ENCODE peak calls at places on chromosomes 4 and X, in nine cellular contexts. One of them, this sample, is unnamed.

GRCh38 chrX:42664706-42665105 is 113.3 kb downstream of the PPP1R2C start:
- DNase-seq in CD8-positive, alpha-beta memory T cell: no peak
- DNase-seq in adrenal gland: no peak
- DNase-seq in effector memory CD8-positive, alpha-beta T cell: no peak
- DNase-seq in CD4-positive, CD25-positive, alpha-beta regulatory T cell: no peak
- DNase-seq in DMS79 treated with DMSO at 0.1 percent for 48 hours: no peak
- DNase-seq in NAMALWA: no peak
- DNase-seq in dorsolateral prefrontal cortex: no peak
- DNase-seq in B cell: no peak
- DNase-seq in this sample: no peak

GRCh38 chr4:46329118-46329976 is 60.6 kb downstream of the GABRA2 start:
- DNase-seq in effector memory CD8-positive, alpha-beta T cell: no peak
- DNase-seq in DMS79 treated with DMSO at 0.1 percent for 48 hours: no peak
- DNase-seq in NAMALWA: peak
- DNase-seq in B cell: no peak
- DNase-seq in dorsolateral prefrontal cortex: peak
- DNase-seq in adrenal gland: peak
- DNase-seq in CD4-positive, CD25-positive, alpha-beta regulatory T cell: no peak
- DNase-seq in CD8-positive, alpha-beta memory T cell: no peak
- DNase-seq in this sample: no peak

GRCh38 chr4:128444544-128445302 is 157.1 kb upstream of the PGRMC2 start:
- DNase-seq in NAMALWA: no peak
- DNase-seq in B cell: no peak
- DNase-seq in dorsolateral prefrontal cortex: no peak
- DNase-seq in CD4-positive, CD25-positive, alpha-beta regulatory T cell: no peak
- DNase-seq in adrenal gland: no peak
- DNase-seq in CD8-positive, alpha-beta memory T cell: no peak
- DNase-seq in DMS79 treated with DMSO at 0.1 percent for 48 hours: no peak
- DNase-seq in effector memory CD8-positive, alpha-beta T cell: no peak
- DNase-seq in this sample: no peak

GRCh38 chrX:44244008-44244407 is 99.5 kb downstream of the EFHC2 start:
- DNase-seq in B cell: no peak
- DNase-seq in adrenal gland: no peak
- DNase-seq in CD8-positive, alpha-beta memory T cell: peak
- DNase-seq in CD4-positive, CD25-positive, alpha-beta regulatory T cell: peak
- DNase-seq in effector memory CD8-positive, alpha-beta T cell: no peak
- DNase-seq in dorsolateral prefrontal cortex: no peak
- DNase-seq in DMS79 treated with DMSO at 0.1 percent for 48 hours: no peak
- DNase-seq in NAMALWA: peak
- DNase-seq in this sample: no peak

GRCh38 chr4:2878346-2878745 is 34.7 kb downstream of the ADD1 start:
- DNase-seq in DMS79 treated with DMSO at 0.1 percent for 48 hours: no peak
- DNase-seq in adrenal gland: no peak
- DNase-seq in B cell: no peak
- DNase-seq in CD4-positive, CD25-positive, alpha-beta regulatory T cell: no peak
- DNase-seq in effector memory CD8-positive, alpha-beta T cell: no peak
- DNase-seq in NAMALWA: no peak
- DNase-seq in dorsolateral prefrontal cortex: no peak
- DNase-seq in CD8-positive, alpha-beta memory T cell: no peak
- DNase-seq in this sample: no peak

GRCh38 chr4:140851032-140851636 is 94.9 kb upstream of the TBC1D9 start:
- DNase-seq in CD4-positive, CD25-positive, alpha-beta regulatory T cell: no peak
- DNase-seq in DMS79 treated with DMSO at 0.1 percent for 48 hours: peak
- DNase-seq in CD8-positive, alpha-beta memory T cell: no peak
- DNase-seq in B cell: peak
- DNase-seq in effector memory CD8-positive, alpha-beta T cell: no peak
- DNase-seq in NAMALWA: peak
- DNase-seq in adrenal gland: peak
- DNase-seq in dorsolateral prefrontal cortex: peak
- DNase-seq in this sample: no peak

GRCh38 chrX:154125356-154126040 is 18.5 kb upstream of the OPN1LW start:
- DNase-seq in CD4-positive, CD25-positive, alpha-beta regulatory T cell: no peak
- DNase-seq in CD8-positive, alpha-beta memory T cell: no peak
- DNase-seq in NAMALWA: no peak
- DNase-seq in DMS79 treated with DMSO at 0.1 percent for 48 hours: no peak
- DNase-seq in B cell: no peak
- DNase-seq in adrenal gland: no peak
- DNase-seq in effector memory CD8-positive, alpha-beta T cell: no peak
- DNase-seq in dorsolateral prefrontal cortex: peak
- DNase-seq in this sample: no peak

GRCh38 chr4:61389640-61390039 is 189.5 kb downstream of the ADGRL3 start:
- DNase-seq in NAMALWA: no peak
- DNase-seq in adrenal gland: no peak
- DNase-seq in CD8-positive, alpha-beta memory T cell: no peak
- DNase-seq in CD4-positive, CD25-positive, alpha-beta regulatory T cell: no peak
- DNase-seq in DMS79 treated with DMSO at 0.1 percent for 48 hours: no peak
- DNase-seq in B cell: no peak
- DNase-seq in dorsolateral prefrontal cortex: no peak
- DNase-seq in effector memory CD8-positive, alpha-beta T cell: no peak
- DNase-seq in this sample: no peak

GRCh38 chr4:76449824-76450223 is 14.8 kb downstream of the SHROOM3 start:
- DNase-seq in effector memory CD8-positive, alpha-beta T cell: no peak
- DNase-seq in adrenal gland: no peak
- DNase-seq in DMS79 treated with DMSO at 0.1 percent for 48 hours: no peak
- DNase-seq in CD4-positive, CD25-positive, alpha-beta regulatory T cell: no peak
- DNase-seq in NAMALWA: no peak
- DNase-seq in dorsolateral prefrontal cortex: no peak
- DNase-seq in B cell: no peak
- DNase-seq in CD8-positive, alpha-beta memory T cell: no peak
- DNase-seq in this sample: no peak

GRCh38 chr4:95190751-95191436 is 357.9 kb downstream of the UNC5C start:
- DNase-seq in NAMALWA: no peak
- DNase-seq in CD4-positive, CD25-positive, alpha-beta regulatory T cell: no peak
- DNase-seq in adrenal gland: no peak
- DNase-seq in dorsolateral prefrontal cortex: peak
- DNase-seq in effector memory CD8-positive, alpha-beta T cell: no peak
- DNase-seq in CD8-positive, alpha-beta memory T cell: no peak
- DNase-seq in B cell: no peak
- DNase-seq in DMS79 treated with DMSO at 0.1 percent for 48 hours: no peak
- DNase-seq in this sample: no peak

GRCh38 chrX:42495139-42495538 is 282.8 kb downstream of the PPP1R2C start:
- DNase-seq in dorsolateral prefrontal cortex: no peak
- DNase-seq in adrenal gland: no peak
- DNase-seq in B cell: no peak
- DNase-seq in CD4-positive, CD25-positive, alpha-beta regulatory T cell: peak
- DNase-seq in NAMALWA: no peak
- DNase-seq in DMS79 treated with DMSO at 0.1 percent for 48 hours: no peak
- DNase-seq in effector memory CD8-positive, alpha-beta T cell: peak
- DNase-seq in CD8-positive, alpha-beta memory T cell: peak
- DNase-seq in this sample: no peak

GRCh38 chr4:80229590-80229989 is 32.3 kb downstream of the PRDM8 start:
- DNase-seq in B cell: no peak
- DNase-seq in CD8-positive, alpha-beta memory T cell: no peak
- DNase-seq in CD4-positive, CD25-positive, alpha-beta regulatory T cell: no peak
- DNase-seq in DMS79 treated with DMSO at 0.1 percent for 48 hours: no peak
- DNase-seq in effector memory CD8-positive, alpha-beta T cell: no peak
- DNase-seq in adrenal gland: no peak
- DNase-seq in NAMALWA: no peak
- DNase-seq in dorsolateral prefrontal cortex: no peak
- DNase-seq in this sample: no peak

GRCh38 chr4:39699676-39700409 is 1.9 kb downstream of the UBE2K start:
- DNase-seq in CD8-positive, alpha-beta memory T cell: no peak
- DNase-seq in B cell: no peak
- DNase-seq in adrenal gland: no peak
- DNase-seq in dorsolateral prefrontal cortex: no peak
- DNase-seq in effector memory CD8-positive, alpha-beta T cell: no peak
- DNase-seq in CD4-positive, CD25-positive, alpha-beta regulatory T cell: peak
- DNase-seq in NAMALWA: peak
- DNase-seq in DMS79 treated with DMSO at 0.1 percent for 48 hours: no peak
- DNase-seq in this sample: no peak

GRCh38 chrX:113305496-113305895 is 464.9 kb upstream of the AMOT start:
- DNase-seq in adrenal gland: no peak
- DNase-seq in CD4-positive, CD25-positive, alpha-beta regulatory T cell: no peak
- DNase-seq in effector memory CD8-positive, alpha-beta T cell: no peak
- DNase-seq in NAMALWA: no peak
- DNase-seq in CD8-positive, alpha-beta memory T cell: no peak
- DNase-seq in dorsolateral prefrontal cortex: no peak
- DNase-seq in B cell: no peak
- DNase-seq in DMS79 treated with DMSO at 0.1 percent for 48 hours: no peak
- DNase-seq in this sample: no peak

GRCh38 chr4:184447664-184448063 is 26.7 kb downstream of the IRF2 start:
- DNase-seq in CD8-positive, alpha-beta memory T cell: no peak
- DNase-seq in NAMALWA: no peak
- DNase-seq in B cell: no peak
- DNase-seq in CD4-positive, CD25-positive, alpha-beta regulatory T cell: no peak
- DNase-seq in adrenal gland: no peak
- DNase-seq in dorsolateral prefrontal cortex: no peak
- DNase-seq in DMS79 treated with DMSO at 0.1 percent for 48 hours: no peak
- DNase-seq in effector memory CD8-positive, alpha-beta T cell: no peak
- DNase-seq in this sample: no peak

GRCh38 chr4:38069271-38069760 is 109.1 kb downstream of the PTTG2 start:
- DNase-seq in adrenal gland: peak
- DNase-seq in effector memory CD8-positive, alpha-beta T cell: no peak
- DNase-seq in CD8-positive, alpha-beta memory T cell: no peak
- DNase-seq in CD4-positive, CD25-positive, alpha-beta regulatory T cell: no peak
- DNase-seq in DMS79 treated with DMSO at 0.1 percent for 48 hours: no peak
- DNase-seq in B cell: no peak
- DNase-seq in NAMALWA: no peak
- DNase-seq in dorsolateral prefrontal cortex: no peak
- DNase-seq in this sample: no peak

GRCh38 chrX:18377802-18378201 is 23.3 kb upstream of the SCML2 start:
- DNase-seq in CD4-positive, CD25-positive, alpha-beta regulatory T cell: no peak
- DNase-seq in effector memory CD8-positive, alpha-beta T cell: peak
- DNase-seq in NAMALWA: peak
- DNase-seq in adrenal gland: peak
- DNase-seq in DMS79 treated with DMSO at 0.1 percent for 48 hours: no peak
- DNase-seq in dorsolateral prefrontal cortex: no peak
- DNase-seq in B cell: no peak
- DNase-seq in CD8-positive, alpha-beta memory T cell: no peak
- DNase-seq in this sample: no peak